ENCODE peak calls at places on chromosomes 13 and 19, in nine cellular contexts. R, Q, C, K, V, T, S, I and B are unnamed samples.

GRCh38 chr13:28347456-28348371 is 147.2 kb downstream of the FLT1 start:
- DNase-seq in R (no peak), Q (no peak), C (peak), K (no peak), V (no peak), T (no peak), S (no peak), I (no peak), B (no peak)

GRCh38 chr19:46812898-46813569 is 24.6 kb upstream of the SLC1A5 start:
- DNase-seq in R (peak), Q (no peak), C (no peak), K (no peak), V (no peak), T (no peak), S (peak), I (no peak), B (no peak)

GRCh38 chr13:95477187-95477586 is 75.3 kb upstream of the CLDN10 start:
- DNase-seq in R (no peak), Q (no peak), C (no peak), K (no peak), V (no peak), T (no peak), S (no peak), I (no peak), B (no peak)

GRCh38 chr13:49241296-49241695 is 6.4 kb upstream of the CDADC1 start:
- DNase-seq in R (no peak), Q (no peak), C (no peak), K (no peak), V (no peak), T (no peak), S (no peak), I (no peak), B (no peak)

GRCh38 chr13:114043421-114044053 is 69.7 kb upstream of the C13orf46 start:
- DNase-seq in R (peak), Q (no peak), C (no peak), K (no peak), V (no peak), T (no peak), S (no peak), I (no peak), B (no peak)

GRCh38 chr19:17475541-17476115 is 5.3 kb downstream of the SLC27A1 start:
- DNase-seq in R (peak), Q (no peak), C (peak), K (no peak), V (no peak), T (no peak), S (no peak), I (no peak), B (no peak)

GRCh38 chr13:111115051-111115840 is at the start of gene ARHGEF7:
- DNase-seq in R (no peak), Q (no peak), C (no peak), K (no peak), V (no peak), T (no peak), S (peak), I (no peak), B (no peak)

GRCh38 chr13:78875792-78876580 is 217.0 kb upstream of the OBI1 start:
- DNase-seq in R (peak), Q (no peak), C (no peak), K (no peak), V (no peak), T (no peak), S (no peak), I (no peak), B (no peak)

GRCh38 chr13:91768746-91769145 is 370.3 kb downstream of the GPC5 start:
- DNase-seq in R (no peak), Q (no peak), C (no peak), K (no peak), V (no peak), T (no peak), S (no peak), I (no peak), B (no peak)

GRCh38 chr13:76903544-76904162 is 17.4 kb upstream of the KCTD12 start:
- DNase-seq in R (peak), Q (peak), C (peak), K (no peak), V (peak), T (peak), S (peak), I (peak), B (peak)

GRCh38 chr19:35292986-35293732 is 1.2 kb downstream of the MAG start:
- DNase-seq in R (no peak), Q (no peak), C (no peak), K (no peak), V (no peak), T (no peak), S (no peak), I (no peak), B (no peak)